ENCODE peak calls at places on chromosome 16, in five cellular contexts. One of them, this sample, is unnamed. For H3K4me1, the result is how much of the 10 kb centered on the place peaks cover.

GRCh38 chr16:86398622-86399021 is 111.7 kb upstream of the FOXF1 start:
- DNase-seq in fibroblast of lung: peak
- DNase-seq in pancreas: no peak
- DNase-seq in transverse colon: no peak
- DNase-seq in endodermal cell: no peak
- DNase-seq in this sample: no peak

GRCh38 chr16:60648260-60648659 is 1388.0 kb downstream of the CDH8 start:
- DNase-seq in endodermal cell: no peak
- DNase-seq in fibroblast of lung: no peak
- DNase-seq in pancreas: no peak
- DNase-seq in transverse colon: no peak
- DNase-seq in this sample: no peak

GRCh38 chr16:69073181-69073669 is 32.2 kb upstream of the HAS3 start:
- DNase-seq in transverse colon: no peak
- DNase-seq in fibroblast of lung: peak
- DNase-seq in pancreas: no peak
- DNase-seq in endodermal cell: peak
- DNase-seq in this sample: no peak

GRCh38 chr16:77759821-77760220 is 28.5 kb upstream of the VAT1L start:
- DNase-seq in transverse colon: no peak
- DNase-seq in pancreas: no peak
- DNase-seq in fibroblast of lung: peak
- DNase-seq in endodermal cell: no peak
- DNase-seq in this sample: no peak

GRCh38 chr16:27828671-27829070 is 234.8 kb downstream of the GSG1L start:
- DNase-seq in fibroblast of lung: no peak
- DNase-seq in transverse colon: no peak
- DNase-seq in pancreas: no peak
- DNase-seq in endodermal cell: peak
- DNase-seq in this sample: no peak

GRCh38 chr16:85570213-85570734 is 42.8 kb upstream of the GSE1 start:
- DNase-seq in endodermal cell: no peak
- DNase-seq in pancreas: no peak
- DNase-seq in fibroblast of lung: no peak
- DNase-seq in transverse colon: no peak
- DNase-seq in this sample: no peak

GRCh38 chr16:59586331-59586730 is 852.2 kb upstream of the GOT2 start:
- DNase-seq in fibroblast of lung: no peak
- DNase-seq in endodermal cell: no peak
- DNase-seq in pancreas: no peak
- DNase-seq in transverse colon: no peak
- DNase-seq in this sample: no peak

GRCh38 chr16:47035436-47035835 is 62.0 kb upstream of the DNAJA2 start:
- DNase-seq in pancreas: no peak
- DNase-seq in endodermal cell: no peak
- DNase-seq in transverse colon: no peak
- DNase-seq in fibroblast of lung: no peak
- DNase-seq in this sample: no peak

GRCh38 chr16:57091990-57092785 is at the start of gene CPNE2:
- DNase-seq in transverse colon: peak
- DNase-seq in pancreas: peak
- DNase-seq in endodermal cell: peak
- DNase-seq in fibroblast of lung: peak
- DNase-seq in this sample: peak

GRCh38 chr16:49282690-49283375 is 1.2 kb upstream of the CBLN1 start:
- DNase-seq in transverse colon: no peak
- DNase-seq in pancreas: peak
- DNase-seq in endodermal cell: peak
- DNase-seq in fibroblast of lung: no peak
- DNase-seq in this sample: no peak

DNA sequence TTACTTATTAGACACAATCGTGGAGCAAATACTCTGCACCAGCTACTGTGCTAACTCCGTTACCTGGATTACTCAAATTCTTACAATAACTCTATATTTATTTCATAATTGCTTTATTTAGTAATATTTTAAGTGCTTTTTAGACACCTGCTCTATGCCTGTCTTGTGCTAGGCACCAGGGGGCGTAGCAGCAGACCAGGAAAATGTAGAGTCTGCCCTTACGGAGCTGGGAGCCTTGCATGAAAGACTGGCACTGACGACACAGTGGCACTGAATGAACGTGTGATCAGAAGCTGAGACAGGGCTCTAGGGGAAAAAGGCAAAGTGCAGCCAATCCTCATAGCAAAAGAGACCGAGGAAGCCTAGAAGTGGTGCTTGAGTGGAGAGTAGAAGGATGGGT is 486.5 kb downstream of the CDH13 start:
- DNase-seq in pancreas: peak
- DNase-seq in endodermal cell: peak
- DNase-seq in transverse colon: no peak
- DNase-seq in fibroblast of lung: peak
- DNase-seq in this sample: peak
- TF ChIP-seq CTCF in pancreas: no peak
- TF ChIP-seq CTCF in endodermal cell: peak
- TF ChIP-seq CTCF in transverse colon: peak
- TF ChIP-seq CTCF in fibroblast of lung: peak
- TF ChIP-seq CTCF in this sample: peak

DNA sequence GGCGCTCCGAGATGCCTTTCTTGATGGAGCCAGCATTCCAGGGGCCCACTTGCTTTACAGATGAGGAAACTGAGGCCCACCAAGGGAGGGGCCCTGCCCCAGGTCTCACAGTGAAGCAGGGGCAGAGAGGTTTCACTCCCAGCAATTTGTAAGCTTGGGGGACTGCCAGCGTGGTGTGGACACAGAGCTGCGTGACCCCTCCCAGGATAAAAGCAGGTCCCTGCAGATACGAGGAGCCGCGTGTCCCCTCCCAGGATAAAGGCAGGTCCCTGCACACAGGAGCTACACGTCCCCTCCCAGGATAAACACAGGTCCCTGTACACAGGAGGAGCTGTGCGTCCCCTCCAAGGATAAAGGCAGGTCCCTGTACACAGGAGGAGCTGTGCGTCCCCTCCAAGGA is 11.7 kb downstream of the JPH3 start:
- DNase-seq in pancreas: no peak
- DNase-seq in fibroblast of lung: no peak
- DNase-seq in transverse colon: no peak
- DNase-seq in endodermal cell: no peak
- DNase-seq in this sample: no peak
- H3K4me1 ChIP-seq in pancreas: under half
- H3K4me1 ChIP-seq in fibroblast of lung: under half
- H3K4me1 ChIP-seq in transverse colon: under half
- H3K4me1 ChIP-seq in endodermal cell: under half
- H3K4me1 ChIP-seq in this sample: under half

GRCh38 chr16:67892375-67892774 is 679 bp upstream of the PSKH1 start:
- DNase-seq in transverse colon: no peak
- DNase-seq in fibroblast of lung: no peak
- DNase-seq in pancreas: no peak
- DNase-seq in endodermal cell: no peak
- DNase-seq in this sample: no peak
- H3K4me3 ChIP-seq in transverse colon: peak
- H3K4me3 ChIP-seq in fibroblast of lung: peak
- H3K4me3 ChIP-seq in pancreas: no peak
- H3K4me3 ChIP-seq in endodermal cell: peak
- H3K4me3 ChIP-seq in this sample: peak

DNA sequence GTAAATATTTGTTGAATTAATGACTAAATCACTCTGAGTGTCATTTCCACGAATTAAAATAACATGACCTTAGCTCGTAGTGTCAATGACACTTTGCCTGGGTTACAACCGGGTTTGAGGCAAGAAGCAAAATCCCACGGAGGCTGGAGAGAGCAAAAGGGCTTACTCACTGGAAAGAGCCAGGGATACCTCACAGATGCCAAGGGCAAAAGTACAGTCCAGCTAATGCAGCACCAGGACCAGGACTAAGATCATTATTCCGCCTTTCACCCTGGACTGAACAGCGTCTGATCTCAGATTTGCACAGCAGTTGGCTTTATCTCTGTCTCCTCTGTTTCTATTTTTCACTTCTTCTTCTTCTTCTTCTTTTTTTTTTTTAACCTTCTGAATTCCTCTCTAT is 175.5 kb downstream of the SHISA9 start:
- DNase-seq in pancreas: no peak
- DNase-seq in fibroblast of lung: no peak
- DNase-seq in transverse colon: no peak
- DNase-seq in endodermal cell: no peak
- DNase-seq in this sample: no peak
- TF ChIP-seq CTCF in pancreas: no peak
- TF ChIP-seq CTCF in fibroblast of lung: no peak
- TF ChIP-seq CTCF in transverse colon: no peak
- TF ChIP-seq CTCF in endodermal cell: no peak
- TF ChIP-seq CTCF in this sample: no peak

GRCh38 chr16:81558077-81558443 is 113.5 kb downstream of the CMIP start:
- DNase-seq in transverse colon: no peak
- DNase-seq in endodermal cell: no peak
- DNase-seq in pancreas: no peak
- DNase-seq in fibroblast of lung: no peak
- DNase-seq in this sample: no peak

GRCh38 chr16:81556715-81557284 is 112.2 kb downstream of the CMIP start:
- DNase-seq in fibroblast of lung: no peak
- DNase-seq in transverse colon: no peak
- DNase-seq in pancreas: no peak
- DNase-seq in endodermal cell: no peak
- DNase-seq in this sample: no peak

GRCh38 chr16:81560979-81561657 is 116.5 kb downstream of the CMIP start:
- DNase-seq in transverse colon: no peak
- DNase-seq in fibroblast of lung: peak
- DNase-seq in endodermal cell: no peak
- DNase-seq in pancreas: no peak
- DNase-seq in this sample: no peak

GRCh38 chr16:81555660-81556059 is 111.1 kb downstream of the CMIP start:
- DNase-seq in pancreas: no peak
- DNase-seq in transverse colon: no peak
- DNase-seq in endodermal cell: no peak
- DNase-seq in fibroblast of lung: no peak
- DNase-seq in this sample: no peak

GRCh38 chr16:81558444-81559175 is 114.0 kb downstream of the CMIP start:
- DNase-seq in fibroblast of lung: no peak
- DNase-seq in pancreas: peak
- DNase-seq in transverse colon: peak
- DNase-seq in endodermal cell: peak
- DNase-seq in this sample: peak
- H3K4me1 ChIP-seq in fibroblast of lung: under half
- H3K4me1 ChIP-seq in pancreas: under half
- H3K4me1 ChIP-seq in transverse colon: under half
- H3K4me1 ChIP-seq in endodermal cell: under half
- H3K4me1 ChIP-seq in this sample: under half

GRCh38 chr16:1530349-1530882 is 3.0 kb upstream of the TMEM204 start:
- DNase-seq in fibroblast of lung: no peak
- DNase-seq in pancreas: no peak
- DNase-seq in transverse colon: no peak
- DNase-seq in endodermal cell: no peak
- DNase-seq in this sample: no peak

GRCh38 chr16:1530883-1531637 is 2.4 kb upstream of the TMEM204 start:
- DNase-seq in fibroblast of lung: peak
- DNase-seq in endodermal cell: no peak
- DNase-seq in transverse colon: peak
- DNase-seq in pancreas: no peak
- DNase-seq in this sample: no peak

GRCh38 chr16:1532771-1533170 is 695 bp upstream of the TMEM204 start:
- DNase-seq in pancreas: no peak
- DNase-seq in endodermal cell: no peak
- DNase-seq in transverse colon: no peak
- DNase-seq in fibroblast of lung: no peak
- DNase-seq in this sample: no peak

GRCh38 chr16:1532081-1532760 is 1.2 kb upstream of the TMEM204 start:
- DNase-seq in pancreas: no peak
- DNase-seq in transverse colon: peak
- DNase-seq in fibroblast of lung: peak
- DNase-seq in endodermal cell: no peak
- DNase-seq in this sample: no peak

GRCh38 chr16:1531638-1531910 is 1.9 kb upstream of the TMEM204 start:
- DNase-seq in endodermal cell: no peak
- DNase-seq in fibroblast of lung: no peak
- DNase-seq in transverse colon: no peak
- DNase-seq in pancreas: no peak
- DNase-seq in this sample: no peak
- H3K4me3 ChIP-seq in endodermal cell: no peak
- H3K4me3 ChIP-seq in fibroblast of lung: no peak
- H3K4me3 ChIP-seq in transverse colon: no peak
- H3K4me3 ChIP-seq in pancreas: no peak
- H3K4me3 ChIP-seq in this sample: no peak